ENCODE peak calls at places on chromosomes 1 and 21, in nine cellular contexts. K is kidney, T is right lobe of liver, P is left lung, H is IMR-90, X is pancreas, W is hepatocyte, R is heart left ventricle, E is upper lobe of right lung. N is an unnamed sample.

GRCh38 chr21:27764056-27764455 is 797.2 kb upstream of the ADAMTS5 start:
- DNase-seq in E (no peak), X (no peak), K (no peak), W (no peak), T (no peak), R (no peak), P (no peak), H (no peak), N (no peak)

GRCh38 chr1:94729287-94729686 is 90.9 kb upstream of the SLC44A3 start:
- DNase-seq in W (no peak), H (peak), T (no peak), R (peak), E (no peak), K (no peak), X (no peak), P (no peak), N (no peak)

GRCh38 chr1:180397190-180397589 is 105.2 kb downstream of the ACBD6 start:
- DNase-seq in T (no peak), W (no peak), P (no peak), R (no peak), X (no peak), K (no peak), E (no peak), H (no peak), N (no peak)

GRCh38 chr1:90973897-90974798 is 47.7 kb downstream of the ZNF644 start:
- DNase-seq in E (no peak), R (no peak), K (no peak), X (no peak), H (peak), P (no peak), W (no peak), T (no peak), N (no peak)

GRCh38 chr1:214425101-214425500 is 126.3 kb downstream of the PTPN14 start:
- DNase-seq in H (no peak), P (no peak), R (no peak), X (no peak), E (no peak), K (no peak), T (no peak), W (no peak), N (no peak)

GRCh38 chr1:111833334-111833733 is 77.6 kb downstream of the DDX20 start:
- DNase-seq in H (peak), W (peak), E (no peak), P (no peak), X (no peak), K (no peak), R (no peak), T (no peak), N (no peak)

GRCh38 chr1:58866578-58866977 is 82.7 kb upstream of the JUN start:
- DNase-seq in R (no peak), T (no peak), W (no peak), X (no peak), H (no peak), P (no peak), K (no peak), E (no peak), N (no peak)

GRCh38 chr1:201711811-201712210 is 117.1 kb upstream of the IPO9 start:
- DNase-seq in E (no peak), T (no peak), H (no peak), X (no peak), W (no peak), R (no peak), P (no peak), K (no peak), N (no peak)

GRCh38 chr1:204453141-204453772 is 41.3 kb downstream of the PIK3C2B start:
- DNase-seq in R (no peak), W (no peak), E (no peak), P (no peak), K (no peak), H (no peak), T (no peak), X (no peak), N (no peak)

GRCh38 chr1:219548386-219548785 is 64.5 kb downstream of the ZC3H11B start:
- DNase-seq in X (no peak), R (no peak), P (no peak), K (no peak), H (no peak), T (no peak), E (no peak), W (no peak), N (no peak)

GRCh38 chr1:221775206-221775605 is 33.3 kb upstream of the DUSP10 start:
- DNase-seq in E (no peak), T (no peak), R (no peak), W (no peak), P (no peak), K (no peak), X (no peak), H (no peak), N (no peak)

GRCh38 chr1:233933339-233933738 is 28.9 kb downstream of the SLC35F3 start:
- DNase-seq in P (no peak), K (no peak), W (no peak), T (no peak), E (no peak), X (no peak), H (no peak), R (no peak), N (no peak)

DNA sequence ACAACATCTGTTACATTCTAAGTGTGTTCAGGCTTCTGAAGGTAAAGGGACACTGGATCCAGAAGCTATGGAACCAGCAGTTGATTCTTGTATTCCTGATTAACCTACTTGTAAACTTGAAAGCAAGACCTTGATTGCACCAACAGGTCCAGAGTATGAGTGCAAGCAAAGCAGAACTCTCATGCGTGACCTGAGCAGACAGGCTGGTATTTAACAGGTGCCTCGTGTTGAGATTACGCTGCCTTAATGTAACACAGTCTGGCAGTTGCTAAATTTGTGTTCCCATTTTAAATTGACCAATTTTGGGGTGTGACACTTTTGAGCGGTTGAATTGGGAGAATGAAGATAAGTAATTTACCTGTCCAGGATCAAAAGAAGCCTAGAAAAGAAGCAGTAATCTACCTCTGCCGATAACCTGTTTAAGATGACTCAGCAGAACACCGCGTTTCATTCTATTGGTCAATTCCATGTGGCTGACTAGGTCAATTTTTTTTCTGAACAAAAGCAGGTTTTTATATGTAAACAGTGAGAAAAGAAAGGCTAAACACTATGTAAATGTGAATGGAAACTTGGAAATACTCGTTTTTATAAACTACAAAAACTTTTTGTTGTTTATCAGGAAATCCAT is 147.6 kb downstream of the DYRK1A start:
- DNase-seq in P (no peak), R (no peak), K (no peak), T (no peak), W (no peak), H (no peak), E (no peak), X (no peak), N (no peak)
- H3K27ac ChIP-seq in P (no peak), R (no peak), K (no peak), T (no peak), W (no peak), H (no peak), E (no peak), X (no peak), N (no peak)

GRCh38 chr1:167749741-167750140 is 28.0 kb downstream of the MPZL1 start:
- DNase-seq in X (no peak), R (no peak), H (no peak), W (no peak), T (no peak), E (no peak), K (no peak), P (no peak), N (no peak)

GRCh38 chr1:167747988-167748387 is 26.2 kb downstream of the MPZL1 start:
- DNase-seq in W (no peak), E (no peak), P (no peak), R (no peak), X (no peak), H (peak), K (no peak), T (no peak), N (no peak)

GRCh38 chr1:167752219-167752985 is 30.6 kb downstream of the MPZL1 start:
- DNase-seq in X (no peak), T (no peak), K (no peak), H (peak), R (no peak), P (no peak), W (no peak), E (no peak), N (no peak)

GRCh38 chr1:167748901-167749300 is 27.1 kb downstream of the MPZL1 start:
- DNase-seq in W (no peak), X (no peak), T (no peak), K (no peak), P (no peak), R (no peak), H (peak), E (no peak), N (no peak)

DNA sequence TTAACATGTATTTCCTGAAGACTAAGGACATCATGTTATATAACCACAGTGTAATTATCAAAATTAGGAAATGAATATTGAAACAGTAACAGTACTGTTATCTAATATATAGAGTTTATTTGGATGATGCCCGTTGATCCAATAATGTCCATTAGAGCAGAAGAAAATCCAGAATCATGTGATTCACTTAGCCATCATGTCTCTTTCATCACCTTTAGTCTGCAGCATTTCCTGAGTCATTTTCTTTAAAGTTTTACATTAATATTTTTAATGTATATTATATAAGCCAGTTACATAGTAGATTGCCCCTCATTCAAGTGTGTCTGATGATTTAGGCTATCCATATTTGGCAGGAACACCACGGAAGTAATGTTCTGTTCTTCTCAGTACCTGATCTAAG is 28.9 kb downstream of the MPZL1 start:
- DNase-seq in T (no peak), P (no peak), K (no peak), X (no peak), E (no peak), W (no peak), R (no peak), H (no peak), N (no peak)
- TF ChIP-seq CTCF in T (no peak), P (no peak), K (no peak), X (no peak), E (no peak), W (no peak), R (no peak), H (no peak), N (no peak)

GRCh38 chr1:64175639-64176038 is 27.8 kb upstream of the UBE2U start:
- DNase-seq in P (no peak), T (no peak), E (no peak), R (no peak), H (no peak), X (no peak), W (no peak), K (no peak), N (no peak)
- H3K27ac ChIP-seq in P (no peak), T (no peak), E (no peak), R (no peak), H (no peak), X (no peak), W (no peak), K (no peak), N (no peak)

GRCh38 chr1:178294654-178295053 is 200.8 kb downstream of the RASAL2 start:
- DNase-seq in K (no peak), X (no peak), T (no peak), W (no peak), P (no peak), R (no peak), H (no peak), E (no peak), N (no peak)
- TF ChIP-seq CTCF in K (no peak), X (no peak), T (no peak), W (no peak), P (no peak), R (peak), H (no peak), E (no peak), N (no peak)

DNA sequence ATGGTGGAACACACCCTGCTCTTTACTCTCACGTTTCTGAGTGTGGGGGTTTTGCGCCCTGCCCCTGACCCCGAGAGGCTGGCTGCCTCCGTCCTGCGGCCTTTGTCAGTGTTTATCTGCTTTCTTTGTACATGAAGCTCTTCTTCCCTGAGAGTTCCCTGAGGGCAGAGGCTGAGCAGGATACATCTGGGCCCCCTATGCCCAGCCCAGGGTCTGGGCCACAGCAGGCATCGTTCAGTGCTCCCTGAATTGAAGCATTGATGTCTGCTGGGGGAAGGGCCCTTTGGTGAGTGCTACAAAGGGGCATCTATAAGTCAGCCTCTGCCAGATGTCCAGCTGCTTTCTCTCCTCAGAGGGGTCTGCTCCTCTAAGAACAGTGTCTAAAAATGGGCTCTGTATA is 2.1 kb downstream of the HEYL start:
- DNase-seq in T (no peak), X (no peak), W (no peak), P (no peak), E (no peak), H (no peak), R (no peak), K (no peak), N (no peak)
- H3K27ac ChIP-seq in T (no peak), X (peak), W (no peak), P (no peak), E (no peak), H (no peak), R (peak), K (peak), N (no peak)

DNA sequence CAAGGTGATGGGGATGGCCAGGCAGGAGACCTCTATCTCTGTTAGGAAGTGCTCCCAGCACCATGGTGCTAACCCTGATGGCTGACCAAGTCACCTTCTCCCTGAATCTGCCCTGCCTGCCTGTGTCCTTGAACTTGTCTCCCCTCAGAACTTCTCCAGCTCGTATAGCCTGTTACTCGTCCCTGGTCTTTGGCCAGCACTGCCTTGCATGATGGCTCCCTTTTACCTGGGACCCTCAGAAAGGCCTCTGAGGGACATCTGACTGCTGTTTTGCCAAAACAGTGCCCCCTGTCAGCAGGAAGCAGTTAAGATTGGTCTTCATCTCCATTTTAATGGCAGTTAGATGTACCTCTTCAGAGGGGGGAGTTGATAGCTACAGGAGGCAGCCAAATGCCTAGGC is 148.3 kb downstream of the RHOU start:
- DNase-seq in X (no peak), E (no peak), K (no peak), W (no peak), H (no peak), T (no peak), P (no peak), R (no peak), N (no peak)
- TF ChIP-seq CTCF in X (no peak), E (no peak), K (no peak), W (no peak), H (no peak), T (no peak), P (no peak), R (no peak), N (no peak)

GRCh38 chr1:40901886-40902633 is 39.9 kb upstream of the CITED4 start:
- DNase-seq in X (no peak), P (no peak), R (peak), E (peak), K (peak), W (no peak), T (no peak), H (peak), N (no peak)
- H3K27ac ChIP-seq in X (no peak), P (no peak), R (no peak), E (no peak), K (no peak), W (no peak), T (no peak), H (no peak), N (no peak)

N was measured in lower lobe of right lung.